ENCODE peak calls at places on chromosomes 13 and 19, in ten cellular contexts. One of them, this sample, is unnamed.

GRCh38 chr13:84191199-84191598 is 308.9 kb upstream of the SLITRK1 start:
- DNase-seq in NB4: no peak
- DNase-seq in stimulated activated CD4-positive, alpha-beta T cell treated with anti-CD3 and anti-CD28 coated beads, Interleukin-2, amount 100 ng/mL, for 24 hours: no peak
- DNase-seq in sigmoid colon: no peak
- DNase-seq in pons: no peak
- DNase-seq in heart left ventricle: no peak
- DNase-seq in NCI-H1930: no peak
- DNase-seq in NCI-H460: no peak
- DNase-seq in activated CD4-positive, CD25-positive, alpha-beta regulatory T cell treated with anti-CD3 and anti-CD28 coated beads, Interleukin-2, amount 50 U/mL, for 16 hours: no peak
- DNase-seq in GM18507: no peak
- DNase-seq in this sample: no peak

GRCh38 chr19:4795400-4795799 is 3.9 kb downstream of the FEM1A start:
- DNase-seq in NCI-H460: no peak
- DNase-seq in pons: no peak
- DNase-seq in NB4: no peak
- DNase-seq in stimulated activated CD4-positive, alpha-beta T cell treated with anti-CD3 and anti-CD28 coated beads, Interleukin-2, amount 100 ng/mL, for 24 hours: no peak
- DNase-seq in sigmoid colon: no peak
- DNase-seq in GM18507: no peak
- DNase-seq in heart left ventricle: no peak
- DNase-seq in NCI-H1930: no peak
- DNase-seq in activated CD4-positive, CD25-positive, alpha-beta regulatory T cell treated with anti-CD3 and anti-CD28 coated beads, Interleukin-2, amount 50 U/mL, for 16 hours: no peak
- DNase-seq in this sample: no peak

GRCh38 chr13:86188170-86188569 is 389.0 kb upstream of the SLITRK6 start:
- DNase-seq in pons: no peak
- DNase-seq in NCI-H460: no peak
- DNase-seq in sigmoid colon: no peak
- DNase-seq in stimulated activated CD4-positive, alpha-beta T cell treated with anti-CD3 and anti-CD28 coated beads, Interleukin-2, amount 100 ng/mL, for 24 hours: no peak
- DNase-seq in NB4: no peak
- DNase-seq in NCI-H1930: no peak
- DNase-seq in heart left ventricle: no peak
- DNase-seq in activated CD4-positive, CD25-positive, alpha-beta regulatory T cell treated with anti-CD3 and anti-CD28 coated beads, Interleukin-2, amount 50 U/mL, for 16 hours: no peak
- DNase-seq in GM18507: no peak
- DNase-seq in this sample: no peak

GRCh38 chr19:32800757-32801156 is 68.8 kb downstream of the SLC7A9 start:
- DNase-seq in GM18507: no peak
- DNase-seq in NB4: no peak
- DNase-seq in heart left ventricle: no peak
- DNase-seq in stimulated activated CD4-positive, alpha-beta T cell treated with anti-CD3 and anti-CD28 coated beads, Interleukin-2, amount 100 ng/mL, for 24 hours: no peak
- DNase-seq in pons: no peak
- DNase-seq in NCI-H1930: no peak
- DNase-seq in activated CD4-positive, CD25-positive, alpha-beta regulatory T cell treated with anti-CD3 and anti-CD28 coated beads, Interleukin-2, amount 50 U/mL, for 16 hours: no peak
- DNase-seq in sigmoid colon: no peak
- DNase-seq in NCI-H460: no peak
- DNase-seq in this sample: no peak

GRCh38 chr13:39676315-39676876 is 20.9 kb downstream of the COG6 start:
- DNase-seq in heart left ventricle: no peak
- DNase-seq in stimulated activated CD4-positive, alpha-beta T cell treated with anti-CD3 and anti-CD28 coated beads, Interleukin-2, amount 100 ng/mL, for 24 hours: peak
- DNase-seq in NB4: peak
- DNase-seq in NCI-H460: peak
- DNase-seq in sigmoid colon: no peak
- DNase-seq in NCI-H1930: peak
- DNase-seq in activated CD4-positive, CD25-positive, alpha-beta regulatory T cell treated with anti-CD3 and anti-CD28 coated beads, Interleukin-2, amount 50 U/mL, for 16 hours: peak
- DNase-seq in pons: peak
- DNase-seq in GM18507: no peak
- DNase-seq in this sample: peak

GRCh38 chr19:10639836-10640235 is 14.3 kb upstream of the ILF3 start:
- DNase-seq in stimulated activated CD4-positive, alpha-beta T cell treated with anti-CD3 and anti-CD28 coated beads, Interleukin-2, amount 100 ng/mL, for 24 hours: no peak
- DNase-seq in sigmoid colon: no peak
- DNase-seq in NCI-H460: no peak
- DNase-seq in pons: no peak
- DNase-seq in activated CD4-positive, CD25-positive, alpha-beta regulatory T cell treated with anti-CD3 and anti-CD28 coated beads, Interleukin-2, amount 50 U/mL, for 16 hours: no peak
- DNase-seq in heart left ventricle: no peak
- DNase-seq in NB4: peak
- DNase-seq in NCI-H1930: no peak
- DNase-seq in GM18507: peak
- DNase-seq in this sample: no peak

GRCh38 chr13:97119899-97120745 is 102.0 kb upstream of the MBNL2 start:
- DNase-seq in activated CD4-positive, CD25-positive, alpha-beta regulatory T cell treated with anti-CD3 and anti-CD28 coated beads, Interleukin-2, amount 50 U/mL, for 16 hours: no peak
- DNase-seq in heart left ventricle: no peak
- DNase-seq in NCI-H1930: no peak
- DNase-seq in sigmoid colon: no peak
- DNase-seq in GM18507: no peak
- DNase-seq in stimulated activated CD4-positive, alpha-beta T cell treated with anti-CD3 and anti-CD28 coated beads, Interleukin-2, amount 100 ng/mL, for 24 hours: no peak
- DNase-seq in NCI-H460: no peak
- DNase-seq in NB4: no peak
- DNase-seq in pons: peak
- DNase-seq in this sample: no peak

GRCh38 chr19:44635581-44636438 is 7.9 kb upstream of the PVR start:
- DNase-seq in NCI-H1930: no peak
- DNase-seq in sigmoid colon: no peak
- DNase-seq in GM18507: no peak
- DNase-seq in NCI-H460: no peak
- DNase-seq in heart left ventricle: no peak
- DNase-seq in stimulated activated CD4-positive, alpha-beta T cell treated with anti-CD3 and anti-CD28 coated beads, Interleukin-2, amount 100 ng/mL, for 24 hours: no peak
- DNase-seq in activated CD4-positive, CD25-positive, alpha-beta regulatory T cell treated with anti-CD3 and anti-CD28 coated beads, Interleukin-2, amount 50 U/mL, for 16 hours: no peak
- DNase-seq in NB4: peak
- DNase-seq in pons: peak
- DNase-seq in this sample: no peak

GRCh38 chr19:36805364-36805763 is 32.8 kb upstream of the ZNF850 start:
- DNase-seq in NCI-H1930: no peak
- DNase-seq in NCI-H460: no peak
- DNase-seq in pons: no peak
- DNase-seq in heart left ventricle: no peak
- DNase-seq in sigmoid colon: no peak
- DNase-seq in stimulated activated CD4-positive, alpha-beta T cell treated with anti-CD3 and anti-CD28 coated beads, Interleukin-2, amount 100 ng/mL, for 24 hours: no peak
- DNase-seq in NB4: no peak
- DNase-seq in activated CD4-positive, CD25-positive, alpha-beta regulatory T cell treated with anti-CD3 and anti-CD28 coated beads, Interleukin-2, amount 50 U/mL, for 16 hours: no peak
- DNase-seq in GM18507: no peak
- DNase-seq in this sample: no peak

This sample was measured in T-helper 1 cell.